ENCODE peak calls at places on chromosomes 4 and X, in eight cellular contexts. M is Right ventricle myocardium superior; H is astrocyte of the spinal cord; S is activated T-helper 2 cell treated with anti-CD3 and anti-CD28 coated beads, Interferon-gamma antibody, Interleukin-2, Interleukin-4, amounts not matched to agents 10 μg/mL and 5 μg/mL and 100 μg/mL, durations not matched to agents 14 hours and 24 hours and 36 hours; N is MCF 10A; O is GM23338; T is Caco-2; K is GM10248. V is an unnamed sample.
A peak's percentile ranks its signal among the peaks of the same experiment; 100 is the strongest.

GRCh38 chr4:60216752-60217151 is 983.4 kb upstream of the ADGRL3 start:
- DNase-seq in M (no peak), H (peak; percentile 47), S (no peak), N (peak; percentile 76), O (no peak), T (no peak), K (no peak), V (no peak)

GRCh38 chrX:38382663-38383062 is 30.3 kb downstream of the OTC start:
- DNase-seq in M (no peak), H (no peak), S (no peak), N (no peak), O (no peak), T (no peak), K (no peak), V (no peak)

GRCh38 chrX:131763674-131764073 is 219.8 kb downstream of the OR13H1 start:
- DNase-seq in M (no peak), H (peak; percentile 85), S (no peak), N (peak; percentile 90), O (no peak), T (no peak), K (peak; percentile 15), V (peak; percentile 94)

GRCh38 chrX:88903989-88904718 is 157.1 kb downstream of the CPXCR1 start:
- DNase-seq in M (no peak), H (no peak), S (no peak), N (no peak), O (no peak), T (no peak), K (no peak), V (no peak)

GRCh38 chr4:108168213-108168671 is 490 bp downstream of the LEF1 start:
- DNase-seq in M (no peak), H (peak; percentile 60), S (no peak), N (no peak), O (no peak), T (no peak), K (no peak), V (no peak)

GRCh38 chr4:55742655-55743191 is 76.9 kb upstream of the EXOC1L start:
- DNase-seq in M (no peak), H (peak; percentile 45), S (no peak), N (no peak), O (no peak), T (no peak), K (no peak), V (no peak)

GRCh38 chrX:101357166-101357795 is 8.7 kb upstream of the TIMM8A start:
- DNase-seq in M (no peak), H (no peak), S (no peak), N (peak; percentile 30), O (peak; percentile 49), T (peak; percentile 5), K (no peak), V (no peak)

GRCh38 chr4:43778187-43778915 is 670.3 kb downstream of the KCTD8 start:
- DNase-seq in M (no peak), H (no peak), S (no peak), N (no peak), O (no peak), T (no peak), K (no peak), V (peak; percentile 26)

GRCh38 chrX:76862509-76862908 is 435.0 kb downstream of the MAGEE1 start:
- DNase-seq in M (no peak), H (no peak), S (no peak), N (no peak), O (no peak), T (no peak), K (no peak), V (no peak)

GRCh38 chr4:52751349-52751911 is at the start of gene ERVMER34-1:
- DNase-seq in M (peak; percentile 77), H (peak; percentile 28), S (no peak), N (peak; percentile 89), O (peak; percentile 93), T (peak; percentile 94), K (no peak), V (peak; percentile 40)

GRCh38 chr4:128974203-128974602 is 119.1 kb downstream of the SCLT1 start:
- DNase-seq in M (no peak), H (peak; percentile 64), S (no peak), N (no peak), O (no peak), T (no peak), K (no peak), V (no peak)

GRCh38 chrX:6169407-6169806 is 59.3 kb downstream of the NLGN4X start:
- DNase-seq in M (no peak), H (peak; percentile 9), S (no peak), N (no peak), O (no peak), T (no peak), K (no peak), V (no peak)

GRCh38 chr4:183350317-183351071 is 28.3 kb upstream of the CLDN24 start:
- DNase-seq in M (no peak), H (no peak), S (no peak), N (no peak), O (no peak), T (no peak), K (no peak), V (peak; percentile 13)

GRCh38 chrX:29617276-29617675 is 598.1 kb upstream of the MAGEB2 start:
- DNase-seq in M (no peak), H (peak; percentile 44), S (no peak), N (no peak), O (no peak), T (no peak), K (no peak), V (no peak)